ENCODE peak calls at places on chromosomes 3 and 15, in six cellular contexts. F, P, V, Y, I and L are unnamed samples.

GRCh38 chr15:68210821-68211655 is 5.9 kb upstream of the CALML4 start:
- DNase-seq in F (no peak), P (no peak), V (peak), Y (no peak), I (peak), L (no peak)

GRCh38 chr3:73772599-73772998 is 147.9 kb upstream of the PDZRN3 start:
- DNase-seq in F (no peak), P (no peak), V (peak), Y (no peak), I (no peak), L (no peak)

GRCh38 chr15:29568840-29569532 is 253.3 kb downstream of the TJP1 start:
- DNase-seq in F (no peak), P (no peak), V (no peak), Y (peak), I (no peak), L (no peak)

GRCh38 chr15:56996746-56997470 is 78.5 kb downstream of the TCF12 start:
- DNase-seq in F (no peak), P (no peak), V (peak), Y (no peak), I (no peak), L (no peak)

GRCh38 chr15:55186331-55186730 is 10.4 kb downstream of the RSL24D1 start:
- DNase-seq in F (no peak), P (no peak), V (no peak), Y (no peak), I (no peak), L (no peak)

GRCh38 chr15:42591238-42591936 is 16.0 kb downstream of the STARD9 start:
- DNase-seq in F (no peak), P (no peak), V (peak), Y (no peak), I (no peak), L (no peak)

GRCh38 chr3:111392911-111393351 is 149.1 kb upstream of the CD96 start:
- DNase-seq in F (no peak), P (no peak), V (no peak), Y (peak), I (no peak), L (no peak)

GRCh38 chr15:81939604-81940440 is 106.0 kb downstream of the MEX3B start:
- DNase-seq in F (no peak), P (no peak), V (peak), Y (peak), I (no peak), L (peak)

GRCh38 chr3:142165194-142165593 is 15.8 kb upstream of the TFDP2 start:
- DNase-seq in F (no peak), P (no peak), V (no peak), Y (no peak), I (no peak), L (no peak)

GRCh38 chr15:98067339-98067738 is 106.8 kb downstream of the ARRDC4 start:
- DNase-seq in F (no peak), P (no peak), V (peak), Y (no peak), I (no peak), L (no peak)

GRCh38 chr3:13040381-13041074 is 32.7 kb downstream of the IQSEC1 start:
- DNase-seq in F (no peak), P (no peak), V (no peak), Y (peak), I (peak), L (no peak)

GRCh38 chr3:125011941-125012340 is 43.9 kb downstream of the HEG1 start:
- DNase-seq in F (no peak), P (no peak), V (no peak), Y (peak), I (no peak), L (no peak)

GRCh38 chr3:80374423-80374822 is 606.6 kb upstream of the ROBO1 start:
- DNase-seq in F (no peak), P (no peak), V (no peak), Y (no peak), I (no peak), L (no peak)

GRCh38 chr3:103624289-103624688 is 1189.5 kb downstream of the ZPLD1 start:
- DNase-seq in F (no peak), P (no peak), V (no peak), Y (no peak), I (no peak), L (no peak)

GRCh38 chr3:30658328-30659052 is 52.1 kb downstream of the TGFBR2 start:
- DNase-seq in F (no peak), P (no peak), V (peak), Y (no peak), I (no peak), L (no peak)

GRCh38 chr3:30199096-30199734 is 407.2 kb upstream of the TGFBR2 start:
- DNase-seq in F (peak), P (no peak), V (peak), Y (peak), I (peak), L (no peak)

GRCh38 chr3:38438421-38438820 is 15.3 kb upstream of the ACVR2B start:
- DNase-seq in F (no peak), P (no peak), V (no peak), Y (no peak), I (no peak), L (no peak)

GRCh38 chr15:50231761-50232160 is 33.8 kb downstream of the HDC start:
- DNase-seq in F (no peak), P (no peak), V (no peak), Y (no peak), I (no peak), L (no peak)

GRCh38 chr15:25849431-25849921 is 13.7 kb downstream of the ATP10A start:
- DNase-seq in F (peak), P (peak), V (peak), Y (peak), I (no peak), L (no peak)

GRCh38 chr3:42780892-42781700 is 8.0 kb upstream of the CCDC13 start:
- DNase-seq in F (no peak), P (peak), V (peak), Y (no peak), I (no peak), L (peak)

GRCh38 chr3:53161820-53162671 is 1.0 kb downstream of the PRKCD start:
- DNase-seq in F (no peak), P (no peak), V (peak), Y (no peak), I (peak), L (peak)

GRCh38 chr15:57655809-57656208 is 50.7 kb upstream of the POLR2M start:
- DNase-seq in F (no peak), P (no peak), V (no peak), Y (no peak), I (no peak), L (no peak)

GRCh38 chr3:81874738-81875137 is 113.3 kb upstream of the GBE1 start:
- DNase-seq in F (no peak), P (no peak), V (no peak), Y (no peak), I (no peak), L (no peak)

GRCh38 chr3:107670991-107671390 is 148.2 kb downstream of the BBX start:
- DNase-seq in F (no peak), P (no peak), V (peak), Y (no peak), I (no peak), L (no peak)

GRCh38 chr3:64595253-64595694 is 92.5 kb downstream of the ADAMTS9 start:
- DNase-seq in F (no peak), P (peak), V (peak), Y (no peak), I (no peak), L (peak)

GRCh38 chr3:151382671-151383070 is 1.9 kb downstream of the P2RY12 start:
- DNase-seq in F (no peak), P (no peak), V (no peak), Y (no peak), I (no peak), L (no peak)

GRCh38 chr3:195709676-195710085 is 11.1 kb upstream of the MUC20 start:
- DNase-seq in F (no peak), P (no peak), V (no peak), Y (no peak), I (no peak), L (no peak)

GRCh38 chr15:91664224-91664836 is 189.2 kb upstream of the SLCO3A1 start:
- DNase-seq in F (no peak), P (no peak), V (no peak), Y (no peak), I (no peak), L (no peak)

GRCh38 chr15:91655891-91656290 is 197.6 kb upstream of the SLCO3A1 start:
- DNase-seq in F (no peak), P (no peak), V (no peak), Y (no peak), I (no peak), L (no peak)

GRCh38 chr15:91660174-91660649 is 193.3 kb upstream of the SLCO3A1 start:
- DNase-seq in F (no peak), P (no peak), V (no peak), Y (no peak), I (no peak), L (no peak)
- TF ChIP-seq CTCF in F (no peak), P (no peak), V (no peak), Y (no peak), I (no peak), L (no peak)

GRCh38 chr3:178022599-178022998 is 513.6 kb upstream of the KCNMB2 start:
- DNase-seq in F (no peak), P (peak), V (peak), Y (no peak), I (no peak), L (no peak)
- TF ChIP-seq CTCF in F (no peak), P (peak), V (peak), Y (no peak), I (no peak), L (no peak)

DNA sequence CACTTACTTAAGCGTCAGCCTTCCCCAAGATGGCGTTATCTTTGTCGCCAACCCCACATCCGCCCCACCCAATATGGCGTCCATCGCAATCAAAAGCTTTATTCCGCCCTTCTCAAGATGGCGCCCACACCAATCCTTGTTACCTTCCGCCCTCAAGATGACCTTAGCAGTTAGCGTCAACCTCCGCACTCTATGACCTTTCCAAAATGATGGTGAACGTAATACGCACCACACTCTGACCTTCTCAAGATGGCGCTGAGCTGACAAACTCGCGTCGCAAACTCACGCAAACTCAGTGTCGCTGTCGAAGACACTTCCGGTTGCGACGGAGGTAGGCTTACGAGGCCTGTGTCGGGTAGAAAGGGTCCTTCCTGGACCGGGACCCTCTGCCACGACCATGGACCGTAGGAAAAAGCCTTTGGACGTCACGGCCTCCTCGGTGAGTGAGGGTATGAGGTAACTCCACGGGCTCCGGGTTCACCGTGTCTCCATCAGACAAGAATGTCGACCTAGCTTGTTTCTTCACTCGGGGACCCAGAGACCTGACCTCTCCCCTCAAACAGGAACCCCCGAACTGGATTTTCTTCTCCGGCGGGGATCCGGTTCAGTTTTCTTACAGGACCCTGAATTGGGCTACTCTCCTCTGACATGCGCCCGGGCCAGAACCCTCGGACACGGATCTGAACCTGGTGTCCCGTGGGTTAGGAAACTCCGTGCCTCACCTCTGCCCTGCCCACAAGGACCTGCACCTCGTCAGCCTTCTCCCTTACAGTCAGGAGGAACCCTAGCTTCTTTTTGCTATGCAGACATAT is at the start of gene CCDC174:
- DNase-seq in F (peak), P (peak), V (peak), Y (peak), I (peak), L (peak)
- TF ChIP-seq CTCF in F (no peak), P (no peak), V (no peak), Y (no peak), I (no peak), L (no peak)

DNA sequence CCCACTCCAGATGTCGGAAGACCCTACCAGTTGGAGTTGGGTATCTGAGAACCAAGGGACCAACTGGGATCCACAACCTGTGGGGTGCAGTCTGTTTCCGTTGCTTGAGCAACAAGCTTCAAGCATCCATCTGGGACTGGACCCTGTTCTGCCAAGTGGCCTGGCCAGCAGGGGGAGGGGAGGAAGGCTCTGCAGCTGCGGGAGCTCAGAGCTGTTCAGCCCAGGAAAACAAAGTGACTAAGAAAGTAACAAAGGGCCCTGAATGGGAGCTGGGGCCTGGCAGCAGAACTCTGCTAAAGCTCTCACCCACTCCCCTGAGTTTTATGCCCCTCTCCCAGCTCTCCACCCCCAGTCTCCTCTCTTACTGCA is 2.7 kb downstream of the TYRO3 start:
- DNase-seq in F (no peak), P (no peak), V (peak), Y (no peak), I (no peak), L (no peak)
- TF ChIP-seq CTCF in F (no peak), P (no peak), V (peak), Y (peak), I (no peak), L (no peak)

GRCh38 chr3:16055606-16056209 is 118.8 kb upstream of the GALNT15 start:
- DNase-seq in F (no peak), P (no peak), V (peak), Y (no peak), I (no peak), L (no peak)
- TF ChIP-seq CTCF in F (peak), P (no peak), V (no peak), Y (no peak), I (no peak), L (no peak)

GRCh38 chr15:83732770-83733169 is 78.8 kb downstream of the ADAMTSL3 start:
- DNase-seq in F (no peak), P (no peak), V (no peak), Y (no peak), I (no peak), L (no peak)

GRCh38 chr15:83733691-83734090 is 79.8 kb downstream of the ADAMTSL3 start:
- DNase-seq in F (no peak), P (no peak), V (no peak), Y (no peak), I (no peak), L (no peak)

GRCh38 chr15:83732196-83732595 is 78.3 kb downstream of the ADAMTSL3 start:
- DNase-seq in F (no peak), P (no peak), V (no peak), Y (no peak), I (no peak), L (no peak)

GRCh38 chr15:83733206-83733605 is 79.3 kb downstream of the ADAMTSL3 start:
- DNase-seq in F (no peak), P (no peak), V (peak), Y (peak), I (no peak), L (peak)

GRCh38 chr15:83734487-83734886 is 80.6 kb downstream of the ADAMTSL3 start:
- DNase-seq in F (no peak), P (no peak), V (no peak), Y (no peak), I (no peak), L (peak)
- TF ChIP-seq CTCF in F (no peak), P (no peak), V (peak), Y (peak), I (no peak), L (no peak)

DNA sequence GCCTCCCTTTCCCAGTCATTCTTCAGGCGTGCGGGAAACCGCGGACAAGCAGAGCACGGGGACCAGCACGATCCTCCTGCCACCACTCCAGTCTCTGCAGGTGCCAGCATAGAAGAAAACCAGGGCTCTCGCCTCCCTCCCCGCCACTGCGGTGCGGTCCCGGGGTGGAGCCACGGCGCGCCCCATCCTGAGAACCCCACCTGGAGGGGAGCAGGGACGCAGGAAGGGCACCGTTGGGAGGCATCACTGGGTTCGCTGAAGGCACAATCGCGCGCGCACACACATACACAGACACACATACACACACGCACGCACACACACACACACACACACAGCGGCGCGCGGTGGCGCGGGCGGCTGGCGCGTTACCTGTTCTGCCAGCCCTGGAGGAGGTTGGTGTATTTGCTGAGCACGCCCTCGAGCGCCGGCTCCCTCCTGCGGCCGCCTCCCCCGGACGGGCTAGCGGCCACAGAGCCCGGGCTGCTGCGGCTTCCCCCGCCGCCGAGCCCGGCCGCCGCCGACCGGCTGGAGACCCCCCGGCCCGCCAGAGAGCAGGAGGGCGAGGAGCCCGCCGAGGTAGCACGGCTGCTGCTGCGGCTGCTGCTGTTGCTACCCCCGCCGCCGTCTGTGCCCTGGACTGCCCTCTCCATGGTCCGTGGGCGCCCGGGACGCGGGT is 394 bp downstream of the OSBPL10 start:
- DNase-seq in F (peak), P (no peak), V (no peak), Y (no peak), I (peak), L (no peak)
- TF ChIP-seq CTCF in F (no peak), P (no peak), V (no peak), Y (peak), I (no peak), L (peak)

GRCh38 chr3:70386043-70386442 is 73.6 kb upstream of the MDFIC2 start:
- DNase-seq in F (no peak), P (no peak), V (no peak), Y (no peak), I (no peak), L (no peak)
- TF ChIP-seq CTCF in F (no peak), P (no peak), V (no peak), Y (no peak), I (no peak), L (no peak)